ENCODE peak calls at places on chromosomes 4 and X, in seven cellular contexts. D is GM23248, L is ovary, Z is transverse colon, B is OCI-LY7, I is heart left ventricle, O is uterus. Q is an unnamed sample. For H3K36me3, the result is how much of the 10 kb centered on the place peaks cover.

GRCh38 chr4:145216532-145216931 is 36.1 kb upstream of the OTUD4 start:
- DNase-seq in D (peak), L (no peak), Z (no peak), B (peak), I (no peak), O (no peak), Q (peak)

GRCh38 chr4:187541666-187542065 is 453.9 kb upstream of the ZFP42 start:
- DNase-seq in D (peak), L (no peak), Z (no peak), B (no peak), I (no peak), O (no peak), Q (no peak)

GRCh38 chr4:123922847-123923246 is 526.3 kb downstream of the SPRY1 start:
- DNase-seq in D (peak), L (no peak), Z (no peak), B (no peak), I (no peak), O (no peak), Q (no peak)

GRCh38 chr4:157025898-157026297 is 50.1 kb upstream of the GLRB start:
- DNase-seq in D (no peak), L (no peak), Z (no peak), B (no peak), I (no peak), O (no peak), Q (no peak)

GRCh38 chr4:181261279-181261678 is 981.9 kb upstream of the TENM3 start:
- DNase-seq in D (no peak), L (no peak), Z (no peak), B (peak), I (no peak), O (no peak), Q (no peak)

GRCh38 chr4:84480082-84480481 is 19.0 kb downstream of the NKX6-1 start:
- DNase-seq in D (no peak), L (no peak), Z (no peak), B (no peak), I (no peak), O (no peak), Q (no peak)

GRCh38 chrX:19194285-19195242 is 72.3 kb upstream of the ADGRG2 start:
- DNase-seq in D (no peak), L (no peak), Z (no peak), B (no peak), I (no peak), O (no peak), Q (no peak)

GRCh38 chr4:24794111-24794860 is 1.1 kb upstream of the SOD3 start:
- DNase-seq in D (peak), L (no peak), Z (peak), B (no peak), I (peak), O (peak), Q (no peak)

GRCh38 chrX:116284383-116284782 is 113.8 kb downstream of the AGTR2 start:
- DNase-seq in D (no peak), L (no peak), Z (no peak), B (no peak), I (no peak), O (no peak), Q (no peak)

GRCh38 chrX:12446342-12447075 is 308.2 kb downstream of the FRMPD4 start:
- DNase-seq in D (no peak), L (no peak), Z (no peak), B (no peak), I (no peak), O (no peak), Q (no peak)

GRCh38 chr4:113893546-113893945 is 85.9 kb downstream of the ARSJ start:
- DNase-seq in D (peak), L (no peak), Z (no peak), B (peak), I (no peak), O (no peak), Q (no peak)

GRCh38 chr4:140427104-140427918 is at the start of gene CLGN:
- DNase-seq in D (peak), L (peak), Z (peak), B (peak), I (peak), O (peak), Q (peak)

GRCh38 chrX:23782863-23783568 is at the start of gene SAT1:
- DNase-seq in D (peak), L (peak), Z (peak), B (peak), I (peak), O (peak), Q (no peak)

GRCh38 chr4:143082698-143083097 is 102.0 kb upstream of the USP38 start:
- DNase-seq in D (no peak), L (no peak), Z (no peak), B (no peak), I (no peak), O (no peak), Q (no peak)

GRCh38 chr4:14583331-14583730 is 418.9 kb upstream of the CPEB2 start:
- DNase-seq in D (no peak), L (no peak), Z (no peak), B (no peak), I (no peak), O (no peak), Q (no peak)

GRCh38 chr4:153275380-153276276 is 68.9 kb upstream of the MND1 start:
- DNase-seq in D (no peak), L (no peak), Z (no peak), B (no peak), I (no peak), O (no peak), Q (no peak)
- H3K36me3 ChIP-seq in D (under half), L (under half), Z (under half), B (under half), I (under half), O (under half), Q (under half)

GRCh38 chr4:518569-519083 is 19.6 kb downstream of the PIGG start:
- DNase-seq in D (no peak), L (no peak), Z (no peak), B (no peak), I (no peak), O (no peak), Q (no peak)
- H3K36me3 ChIP-seq in D (under half), L (under half), Z (under half), B (half or more), I (half or more), O (under half), Q (under half)

GRCh38 chr4:2927696-2928075 is 35.5 kb downstream of the NOP14 start:
- DNase-seq in D (no peak), L (peak), Z (no peak), B (no peak), I (no peak), O (no peak), Q (no peak)
- H3K36me3 ChIP-seq in D (under half), L (under half), Z (under half), B (under half), I (half or more), O (under half), Q (under half)

GRCh38 chrX:49120104-49120503 is 3.4 kb downstream of the GPKOW start:
- DNase-seq in D (no peak), L (no peak), Z (no peak), B (no peak), I (no peak), O (no peak), Q (no peak)
- H3K36me3 ChIP-seq in D (under half), L (under half), Z (under half), B (under half), I (under half), O (under half), Q (under half)

GRCh38 chr4:153523941-153524386 is 57.8 kb downstream of the TMEM131L start:
- DNase-seq in D (no peak), L (peak), Z (no peak), B (no peak), I (no peak), O (no peak), Q (no peak)
- H3K36me3 ChIP-seq in D (under half), L (under half), Z (under half), B (half or more), I (under half), O (under half), Q (under half)

GRCh38 chr4:15832523-15833451 is 54.7 kb downstream of the CD38 start:
- DNase-seq in D (no peak), L (no peak), Z (no peak), B (no peak), I (no peak), O (no peak), Q (no peak)
- H3K36me3 ChIP-seq in D (under half), L (under half), Z (under half), B (half or more), I (under half), O (under half), Q (under half)

Q was measured in Panc1.